ENCODE peak calls at places on chromosomes 6 and 20, in nine cellular contexts. D is neural progenitor cell, C is GM12878, E is ovary, O is Caco-2, J is PC-3, W is cardiac muscle cell, U is astrocyte, L is dorsolateral prefrontal cortex. Q is an unnamed sample. For H3K27me3, the result is how much of the 10 kb centered on the place peaks cover.

GRCh38 chr20:52972190-52972937 is at the start of gene TSHZ2:
- DNase-seq in C (no peak), L (no peak), J (no peak), E (peak), O (peak), U (peak), W (peak), D (peak), Q (no peak)

GRCh38 chr6:151160869-151161268 is 78.9 kb upstream of the AKAP12 start:
- DNase-seq in D (no peak), O (peak), J (no peak), C (no peak), W (no peak), U (no peak), E (no peak), L (no peak), Q (no peak)

GRCh38 chr6:79946242-79946641 is 1.1 kb downstream of the ELOVL4 start:
- DNase-seq in U (peak), D (peak), W (peak), L (no peak), C (no peak), O (no peak), E (no peak), J (peak), Q (no peak)

GRCh38 chr6:87806635-87807034 is 104.6 kb upstream of the AKIRIN2 start:
- DNase-seq in D (no peak), E (no peak), U (no peak), W (peak), L (no peak), O (no peak), J (peak), C (no peak), Q (no peak)

GRCh38 chr6:35148167-35148741 is 7.1 kb upstream of the TCP11 start:
- DNase-seq in D (peak), E (no peak), L (no peak), O (peak), C (peak), J (peak), U (peak), W (peak), Q (no peak)

GRCh38 chr6:82570083-82570482 is 206.5 kb downstream of the TPBG start:
- DNase-seq in J (peak), C (no peak), D (no peak), L (no peak), O (peak), E (no peak), W (no peak), U (no peak), Q (no peak)

GRCh38 chr20:60331688-60332300 is 373.6 kb downstream of the CDH26 start:
- DNase-seq in D (no peak), E (no peak), C (no peak), U (no peak), J (no peak), L (no peak), W (no peak), O (no peak), Q (no peak)

GRCh38 chr6:167116109-167116837 is 6.6 kb upstream of the CCR6 start:
- DNase-seq in E (no peak), O (no peak), D (no peak), C (no peak), W (peak), U (no peak), J (no peak), L (no peak), Q (no peak)

GRCh38 chr6:92541457-92542060 is 877.8 kb downstream of the EPHA7 start:
- DNase-seq in L (no peak), W (no peak), C (no peak), O (no peak), J (no peak), D (no peak), U (peak), E (no peak), Q (no peak)

GRCh38 chr6:84193140-84193708 is 34.2 kb downstream of the CEP162 start:
- DNase-seq in E (no peak), C (no peak), L (no peak), D (no peak), W (peak), U (peak), O (no peak), J (peak), Q (peak)

GRCh38 chr20:61316351-61316750 is 64.3 kb downstream of the CDH4 start:
- DNase-seq in C (no peak), D (no peak), W (no peak), E (no peak), L (no peak), U (no peak), J (no peak), O (no peak), Q (no peak)

DNA sequence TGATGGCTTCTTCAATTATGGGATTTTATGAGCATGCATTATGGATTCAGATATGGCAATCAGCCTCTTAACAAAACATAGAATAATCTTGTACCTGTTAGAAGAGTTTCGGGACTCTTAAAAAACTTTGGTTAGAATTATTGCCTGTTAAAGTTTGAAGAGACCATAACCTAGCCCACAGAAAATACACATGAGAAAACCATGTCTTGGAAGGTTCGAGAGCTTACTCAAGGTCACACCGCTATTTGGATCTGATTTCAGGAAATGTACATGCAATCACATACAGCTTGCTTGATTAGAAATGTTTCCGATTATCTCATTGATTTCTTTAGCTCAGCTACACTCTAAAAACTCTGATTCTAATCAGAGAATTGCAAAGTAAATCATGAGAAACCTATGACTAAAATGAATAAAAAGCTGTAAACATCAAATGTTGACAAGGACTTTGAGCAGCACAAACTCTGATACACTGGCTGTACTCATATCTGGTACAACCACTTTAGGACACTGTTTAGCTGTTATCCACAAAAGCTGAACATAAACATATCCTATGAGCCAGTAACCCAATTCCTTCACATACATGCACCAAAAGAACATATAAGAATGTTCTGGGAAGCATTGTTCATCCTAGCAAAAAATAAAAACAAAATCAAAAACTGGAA is 16.3 kb downstream of the STX7 start:
- DNase-seq in E (no peak), J (no peak), C (no peak), U (no peak), O (no peak), L (no peak), W (no peak), D (no peak), Q (no peak)
- H3K4me3 ChIP-seq in E (no peak), J (no peak), C (peak), U (no peak), O (no peak), L (no peak), W (no peak), D (no peak), Q (no peak)

DNA sequence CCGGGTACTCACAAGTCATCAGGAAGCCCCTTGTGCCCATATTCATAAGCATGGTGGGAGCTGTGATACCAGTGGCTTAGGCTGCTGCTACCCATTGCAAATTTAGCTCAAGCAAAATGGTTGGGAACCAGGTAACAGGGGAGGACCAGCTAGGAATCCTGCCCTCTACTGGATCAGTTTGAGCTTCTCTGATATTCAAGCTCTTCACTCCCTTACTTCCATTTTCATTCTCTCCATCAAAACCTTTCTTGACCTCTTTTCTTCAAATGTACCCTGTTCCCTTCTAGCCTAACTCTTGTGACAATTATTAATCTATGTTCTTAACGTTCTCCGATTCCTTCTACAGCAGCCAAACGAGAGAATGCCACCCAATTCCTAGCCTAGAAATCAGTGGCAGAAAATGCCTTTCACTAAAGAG is 9.7 kb downstream of the NOL7 start:
- DNase-seq in L (no peak), J (peak), C (no peak), O (peak), W (peak), D (peak), E (no peak), U (no peak), Q (no peak)
- TF ChIP-seq CTCF in L (peak), J (peak), C (peak), O (peak), W (peak), D (peak), E (no peak), U (peak), Q (peak)

GRCh38 chr20:20139403-20139802 is 87.1 kb downstream of the CFAP61 start:
- DNase-seq in D (no peak), U (no peak), L (no peak), W (no peak), E (no peak), C (no peak), O (no peak), J (no peak), Q (no peak)

GRCh38 chr20:20138301-20139064 is 86.2 kb downstream of the CFAP61 start:
- DNase-seq in D (no peak), L (no peak), J (no peak), E (no peak), C (no peak), W (no peak), U (no peak), O (no peak), Q (no peak)

GRCh38 chr20:20137851-20138250 is 85.5 kb downstream of the CFAP61 start:
- DNase-seq in W (no peak), E (no peak), D (no peak), J (no peak), L (no peak), U (no peak), C (no peak), O (no peak), Q (no peak)

GRCh38 chr20:20136313-20136712 is 84.0 kb downstream of the CFAP61 start:
- DNase-seq in C (no peak), J (no peak), U (no peak), O (no peak), W (no peak), D (no peak), E (no peak), L (no peak), Q (no peak)

DNA sequence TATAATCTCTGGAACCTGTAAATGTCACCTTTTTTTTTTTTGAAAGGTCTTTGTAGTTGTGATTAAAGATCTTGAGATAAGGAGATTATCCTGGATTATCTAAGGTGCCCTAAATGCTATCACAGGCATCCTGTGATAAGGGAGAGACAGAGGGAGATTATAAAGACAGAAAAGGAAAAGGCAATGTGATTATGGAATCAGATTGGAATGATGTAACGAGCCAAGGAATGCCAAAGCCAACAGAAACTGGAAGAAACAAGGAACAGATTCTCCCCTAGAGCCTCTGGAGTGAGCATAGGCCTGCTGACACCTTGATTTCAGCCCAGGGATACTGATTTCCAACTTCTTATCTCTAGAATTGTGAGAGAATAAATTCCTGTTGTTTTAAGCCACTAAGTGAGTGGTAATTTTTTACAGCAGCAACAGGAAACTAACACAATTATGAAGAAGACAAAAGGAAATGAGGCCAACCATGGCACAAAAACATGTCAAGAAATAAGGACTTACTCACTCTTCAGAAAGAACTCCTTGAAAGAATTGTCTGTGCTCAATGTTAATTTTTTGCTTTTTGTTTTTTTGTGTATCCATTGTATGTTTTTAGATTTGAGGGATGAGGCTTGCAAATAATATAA is 82.7 kb downstream of the CFAP61 start:
- DNase-seq in U (no peak), C (no peak), J (no peak), D (no peak), O (peak), W (no peak), L (no peak), E (no peak), Q (no peak)
- H3K27me3 ChIP-seq in U (under half), C (under half), J (under half), D (under half), O (under half), W (under half), L (under half), E (under half), Q (under half)

GRCh38 chr6:149451361-149452061 is 33.3 kb downstream of the ZC3H12D start:
- DNase-seq in W (peak), C (no peak), E (no peak), O (peak), U (no peak), D (peak), L (peak), J (no peak), Q (no peak)
- H3K4me3 ChIP-seq in W (peak), C (no peak), E (peak), O (peak), U (peak), D (peak), L (peak), J (no peak), Q (no peak)

GRCh38 chr20:25310268-25310920 is 62.5 kb downstream of the PYGB start:
- DNase-seq in J (peak), C (peak), W (peak), E (peak), O (peak), U (peak), L (peak), D (peak), Q (peak)
- TF ChIP-seq CTCF in J (peak), C (peak), W (peak), E (no peak), O (peak), U (peak), L (peak), D (peak), Q (peak)

GRCh38 chr6:38095054-38095453 is 275.5 kb downstream of the ZFAND3 start:
- DNase-seq in W (peak), C (no peak), J (peak), L (no peak), O (no peak), U (peak), D (no peak), E (no peak), Q (peak)
- H3K27me3 ChIP-seq in W (under half), C (under half), J (under half), L (under half), O (under half), U (under half), D (under half), E (under half), Q (under half)

GRCh38 chr6:131846905-131847304 is 39.1 kb downstream of the ENPP1 start:
- DNase-seq in E (no peak), U (no peak), L (no peak), O (no peak), C (no peak), W (no peak), J (no peak), D (no peak), Q (no peak)
- H3K4me3 ChIP-seq in E (no peak), U (no peak), L (no peak), O (no peak), C (no peak), W (no peak), J (no peak), D (no peak), Q (no peak)